ENCODE peak calls at places on chromosomes 12 and 14, in ten cellular contexts. C is fibroblast of lung, P is IMR-90, X is neural progenitor cell, I is mesendoderm, L is HepG2, N is K562, Z is PC-3, D is hepatocyte, R is SK-N-SH. V is an unnamed sample. For H3K27me3, the result is how much of the 10 kb centered on the place peaks cover.

GRCh38 chr12:4539167-4539870 is 629 bp downstream of the RAD51AP1 start:
- DNase-seq in I (no peak), L (no peak), Z (peak), X (no peak), C (no peak), P (no peak), R (no peak), N (no peak), D (no peak), V (peak)

GRCh38 chr14:104179564-104180129 is 41.3 kb downstream of the KIF26A start:
- DNase-seq in D (no peak), L (no peak), C (no peak), X (no peak), N (no peak), R (no peak), P (no peak), I (no peak), Z (no peak), V (no peak)

GRCh38 chr12:112422531-112422930 is 3.8 kb downstream of the PTPN11 start:
- DNase-seq in L (no peak), X (no peak), C (no peak), Z (no peak), N (no peak), D (peak), P (no peak), I (peak), R (no peak), V (peak)

GRCh38 chr14:99035712-99036593 is 236.0 kb downstream of the BCL11B start:
- DNase-seq in L (peak), N (no peak), Z (peak), P (peak), X (peak), R (peak), D (peak), C (peak), I (peak), V (peak)

GRCh38 chr14:60339571-60339970 is 90.5 kb downstream of the PPM1A start:
- DNase-seq in X (no peak), P (no peak), D (no peak), I (no peak), N (no peak), R (no peak), L (no peak), Z (peak), C (no peak), V (peak)

GRCh38 chr12:4607056-4607455 is 41.8 kb downstream of the AKAP3 start:
- DNase-seq in P (no peak), L (no peak), I (peak), N (no peak), R (peak), Z (no peak), C (no peak), X (peak), D (peak), V (no peak)

GRCh38 chr14:32330356-32331226 is 1.5 kb downstream of the AKAP6 start:
- DNase-seq in R (no peak), I (no peak), C (no peak), N (no peak), P (no peak), Z (no peak), X (peak), D (no peak), L (no peak), V (no peak)

GRCh38 chr12:32987526-32987925 is 90.9 kb upstream of the PKP2 start:
- DNase-seq in L (no peak), P (no peak), R (no peak), Z (no peak), D (no peak), C (no peak), N (no peak), I (no peak), X (no peak), V (no peak)

GRCh38 chr12:102484017-102484731 is 3.8 kb upstream of the IGF1 start:
- DNase-seq in I (peak), D (peak), Z (peak), R (peak), P (peak), L (peak), C (peak), N (peak), X (peak), V (peak)

GRCh38 chr12:81450920-81451739 is 308.0 kb downstream of the PPFIA2 start:
- DNase-seq in R (peak), P (peak), I (peak), X (peak), L (peak), N (peak), C (peak), D (peak), Z (peak), V (peak)

GRCh38 chr12:59329457-59329856 is 266.4 kb upstream of the SLC16A7 start:
- DNase-seq in L (no peak), N (no peak), I (no peak), D (no peak), C (no peak), X (no peak), R (no peak), Z (no peak), P (no peak), V (no peak)

GRCh38 chr12:122116707-122117535 is 38.4 kb downstream of the MLXIP start:
- DNase-seq in I (no peak), N (no peak), D (no peak), C (no peak), P (no peak), Z (no peak), R (no peak), L (no peak), X (no peak), V (no peak)

GRCh38 chr12:40788276-40788675 is 96.0 kb downstream of the CNTN1 start:
- DNase-seq in L (no peak), N (no peak), D (no peak), X (no peak), P (no peak), Z (no peak), R (no peak), C (no peak), I (peak), V (no peak)

DNA sequence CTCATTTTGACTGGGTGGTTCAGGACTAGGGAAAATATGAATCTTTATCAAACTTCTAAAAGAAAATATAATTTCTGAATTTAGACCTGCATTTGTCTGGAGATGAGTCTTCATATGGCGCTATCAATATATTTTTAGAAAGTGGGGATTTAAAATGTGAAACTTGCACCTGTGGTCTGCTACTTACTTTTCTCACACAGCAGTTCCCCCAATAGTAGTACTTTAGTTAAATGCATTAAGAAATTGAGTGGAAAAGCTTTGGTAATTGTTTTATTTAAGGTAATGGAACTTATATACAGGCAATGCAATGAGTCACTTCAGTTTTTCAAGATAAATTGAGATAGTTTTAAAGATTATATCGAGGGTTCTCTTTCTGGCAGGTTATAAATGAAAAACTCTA is 91.9 kb downstream of the CNTN1 start:
- DNase-seq in D (no peak), I (no peak), R (no peak), C (no peak), N (no peak), L (no peak), X (no peak), Z (no peak), P (no peak), V (no peak)
- H3K4me2 ChIP-seq in D (no peak), I (no peak), R (no peak), C (no peak), N (no peak), L (no peak), X (no peak), Z (no peak), P (no peak), V (no peak)

GRCh38 chr12:107318804-107319535 is 225.6 kb upstream of the CRY1 start:
- DNase-seq in Z (peak), D (peak), C (peak), R (peak), P (peak), N (peak), X (peak), I (peak), L (no peak), V (peak)
- H3K27me3 ChIP-seq in Z (under half), D (half or more), C (under half), R (under half), P (under half), N (under half), X (half or more), I (under half), L (under half), V (under half)

GRCh38 chr12:132227156-132227555 is 82.9 kb downstream of the NOC4L start:
- DNase-seq in N (no peak), X (no peak), P (no peak), L (no peak), R (no peak), C (no peak), Z (no peak), I (no peak), D (no peak), V (no peak)

GRCh38 chr12:132228535-132229422 is 84.5 kb downstream of the NOC4L start:
- DNase-seq in I (no peak), P (no peak), R (no peak), X (no peak), Z (no peak), N (no peak), L (no peak), C (no peak), D (no peak), V (no peak)

GRCh38 chr12:132229423-132229760 is 85.1 kb downstream of the NOC4L start:
- DNase-seq in C (no peak), P (no peak), I (no peak), Z (no peak), R (no peak), X (no peak), L (no peak), D (no peak), N (no peak), V (no peak)

GRCh38 chr12:132226604-132227003 is 82.3 kb downstream of the NOC4L start:
- DNase-seq in C (no peak), R (no peak), P (no peak), X (no peak), D (no peak), Z (no peak), L (no peak), N (no peak), I (no peak), V (no peak)

DNA sequence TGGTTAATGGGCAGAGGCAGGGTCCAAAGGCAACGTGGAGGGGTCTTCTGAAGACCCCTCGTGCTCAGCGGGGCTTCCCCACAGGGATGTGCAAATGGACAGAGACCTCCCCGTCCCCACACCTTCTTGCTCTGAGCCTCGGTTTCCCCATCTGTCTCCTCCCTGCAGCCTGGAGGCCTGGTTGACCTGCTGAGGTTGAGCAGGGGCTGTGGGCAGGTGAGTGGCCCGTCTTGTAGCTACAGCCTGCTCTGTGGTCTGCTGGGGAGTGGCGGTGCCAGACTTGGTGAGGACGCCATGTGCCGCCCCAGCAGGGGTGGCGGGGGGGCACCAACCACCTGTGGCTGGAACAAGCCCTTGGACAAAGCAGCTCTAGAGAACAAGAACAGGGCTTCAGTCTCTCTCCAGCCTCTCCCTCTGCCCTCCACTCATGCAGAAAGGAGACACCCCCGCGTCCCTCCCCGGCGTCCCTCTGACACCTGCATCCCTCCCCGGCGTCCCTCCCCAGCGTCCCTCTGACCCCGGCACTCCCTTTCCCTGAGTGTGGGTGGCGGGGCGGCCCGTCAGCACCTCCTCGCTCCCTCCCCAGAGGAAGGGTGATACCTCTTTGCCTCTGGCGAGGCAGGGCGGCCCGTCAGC is 83.6 kb downstream of the NOC4L start:
- DNase-seq in D (no peak), P (no peak), N (no peak), I (no peak), R (no peak), X (no peak), Z (no peak), L (no peak), C (no peak), V (no peak)
- H3K4me2 ChIP-seq in D (no peak), P (no peak), N (no peak), I (no peak), R (no peak), X (no peak), Z (peak), L (no peak), C (no peak), V (no peak)

DNA sequence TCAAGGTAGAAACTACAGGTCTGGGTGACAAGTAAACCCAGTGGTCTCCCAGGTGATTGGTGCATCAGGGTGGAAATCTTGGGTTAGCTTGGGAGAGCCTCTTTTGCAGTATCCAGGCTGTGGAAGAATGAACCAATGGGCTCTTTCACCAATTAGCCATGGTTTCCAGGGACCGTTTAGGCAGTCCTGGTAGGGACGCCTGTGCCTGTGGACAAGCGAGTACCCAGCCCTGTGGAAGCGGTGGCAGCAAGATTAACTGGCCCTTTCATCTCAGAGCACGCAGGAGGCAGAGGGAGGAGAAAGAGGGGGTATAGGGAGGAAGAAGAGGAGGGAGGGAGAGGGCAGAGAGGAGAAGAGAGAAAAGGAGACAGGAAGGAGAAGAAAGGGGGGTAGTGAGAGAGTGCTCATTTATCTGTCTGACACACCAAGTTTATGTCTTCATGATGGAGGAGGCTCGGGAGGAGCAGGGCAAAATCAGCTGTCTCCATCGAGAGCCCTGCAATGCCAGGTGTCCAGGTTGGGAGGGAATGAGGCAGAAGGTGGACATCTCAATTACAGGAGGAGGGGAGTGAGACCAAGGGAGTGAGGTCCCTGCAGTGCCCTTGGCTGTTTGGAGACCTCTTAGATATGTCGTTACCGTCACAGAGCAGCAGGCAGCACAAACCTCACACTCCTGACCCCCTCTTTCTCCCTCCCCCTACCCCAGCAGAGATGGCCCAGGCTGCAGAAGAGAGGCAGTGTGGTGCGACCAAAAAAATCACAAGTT is 4.6 kb upstream of the ZDHHC22 start:
- DNase-seq in R (peak), Z (no peak), X (no peak), P (no peak), I (no peak), C (no peak), N (no peak), D (no peak), L (no peak), V (no peak)
- H3K27me3 ChIP-seq in R (under half), Z (half or more), X (half or more), P (half or more), I (under half), C (under half), N (under half), D (half or more), L (under half), V (half or more)

GRCh38 chr12:24948816-24949722 is at the start of gene BCAT1:
- DNase-seq in I (peak), R (peak), Z (no peak), N (peak), X (peak), C (peak), D (peak), L (peak), P (peak), V (peak)
- H3K4me2 ChIP-seq in I (peak), R (peak), Z (peak), N (peak), X (peak), C (peak), D (peak), L (peak), P (peak), V (peak)

GRCh38 chr12:132396657-132397056 is 67.3 kb upstream of the GALNT9 start:
- DNase-seq in X (no peak), I (no peak), R (no peak), Z (no peak), D (no peak), N (no peak), P (no peak), L (no peak), C (no peak), V (no peak)
- H3K27me3 ChIP-seq in X (half or more), I (under half), R (under half), Z (half or more), D (under half), N (half or more), P (under half), L (half or more), C (under half), V (under half)

GRCh38 chr12:99981639-99982190 is 3.0 kb downstream of the ANKS1B start:
- DNase-seq in I (peak), D (no peak), Z (no peak), N (no peak), X (no peak), C (no peak), R (no peak), P (no peak), L (no peak), V (no peak)
- H3K4me2 ChIP-seq in I (no peak), D (no peak), Z (no peak), N (no peak), X (no peak), C (no peak), R (no peak), P (no peak), L (no peak), V (no peak)

GRCh38 chr12:54030442-54030801 is 2.2 kb downstream of the HOXC6 start:
- DNase-seq in L (no peak), R (no peak), P (no peak), X (no peak), Z (no peak), I (no peak), N (no peak), D (no peak), C (no peak), V (no peak)

GRCh38 chr12:54027442-54027786 is 826 bp upstream of the HOXC6 start:
- DNase-seq in Z (no peak), D (no peak), P (no peak), I (no peak), L (no peak), R (no peak), N (no peak), X (no peak), C (no peak), V (peak)

GRCh38 chr12:54026640-54027441 is 1.4 kb upstream of the HOXC6 start:
- DNase-seq in L (no peak), X (no peak), D (no peak), N (no peak), P (no peak), Z (no peak), C (no peak), I (no peak), R (no peak), V (peak)

GRCh38 chr12:54029529-54030441 is 1.5 kb downstream of the HOXC6 start:
- DNase-seq in D (no peak), P (no peak), N (no peak), L (no peak), X (peak), C (no peak), R (no peak), I (peak), Z (no peak), V (peak)

GRCh38 chr12:54028324-54029201 is at the start of gene HOXC6:
- DNase-seq in Z (peak), C (no peak), L (no peak), I (no peak), N (peak), R (peak), D (peak), X (no peak), P (no peak), V (peak)
- H3K27me3 ChIP-seq in Z (under half), C (half or more), L (half or more), I (half or more), N (under half), R (under half), D (half or more), X (half or more), P (half or more), V (under half)

GRCh38 chr12:11953523-11953922 is 117.2 kb upstream of the BCL2L14 start:
- DNase-seq in D (no peak), P (no peak), R (no peak), X (no peak), N (no peak), Z (no peak), C (peak), I (no peak), L (no peak), V (no peak)
- H3K4me2 ChIP-seq in D (no peak), P (no peak), R (no peak), X (no peak), N (no peak), Z (no peak), C (no peak), I (no peak), L (no peak), V (no peak)

GRCh38 chr14:76252471-76252870 is 100.7 kb downstream of the GPATCH2L start:
- DNase-seq in D (no peak), L (no peak), I (no peak), R (no peak), P (no peak), Z (no peak), N (no peak), C (no peak), X (no peak), V (no peak)

GRCh38 chr14:76253111-76253510 is 101.4 kb downstream of the GPATCH2L start:
- DNase-seq in N (no peak), I (no peak), X (no peak), R (no peak), D (no peak), C (no peak), Z (no peak), P (no peak), L (peak), V (no peak)

GRCh38 chr14:76245097-76245496 is 93.4 kb downstream of the GPATCH2L start:
- DNase-seq in R (no peak), N (no peak), I (no peak), X (no peak), C (peak), P (peak), D (no peak), L (peak), Z (peak), V (no peak)

DNA sequence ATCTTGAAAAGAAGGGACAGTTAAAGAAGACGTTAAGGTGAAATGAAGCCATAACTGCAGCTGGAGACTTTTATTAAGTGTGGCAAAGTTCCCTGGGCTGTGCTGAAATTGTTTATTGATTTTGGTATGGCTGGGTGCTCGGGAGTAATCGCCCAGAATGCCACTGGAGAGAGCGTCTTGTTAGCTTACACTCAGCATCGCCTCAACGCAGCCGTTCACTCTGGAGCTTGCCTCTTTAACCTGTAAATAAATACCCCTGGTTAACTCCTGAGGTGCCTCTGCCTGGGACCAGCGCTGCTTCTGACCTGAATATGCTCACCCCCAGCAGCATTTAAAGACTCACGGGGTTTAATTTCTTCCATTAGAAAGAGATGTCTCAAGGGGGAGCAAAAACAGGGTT is 98.6 kb downstream of the GPATCH2L start:
- DNase-seq in R (no peak), N (no peak), L (no peak), P (no peak), D (no peak), I (no peak), X (no peak), Z (no peak), C (no peak), V (no peak)
- H3K27me3 ChIP-seq in R (under half), N (under half), L (under half), P (under half), D (under half), I (under half), X (under half), Z (under half), C (under half), V (under half)

V was measured in GM23248.